ENCODE peak calls at places on chromosomes 3 and 15, in six cellular contexts. T is suprapubic skin, B is heart right ventricle, L is tibial artery, H is GM20000, R is NB4. D is an unnamed sample.

GRCh38 chr15:78097667-78098066 is 5.3 kb downstream of the SH2D7 start:
- DNase-seq in H (no peak), T (peak), R (peak), L (no peak), B (no peak), D (no peak)

GRCh38 chr3:177318559-177318958 is 121.3 kb upstream of the TBL1XR1 start:
- DNase-seq in R (no peak), B (no peak), H (no peak), L (no peak), T (no peak), D (no peak)

GRCh38 chr3:5635746-5636145 is 448.2 kb downstream of the EDEM1 start:
- DNase-seq in R (no peak), H (no peak), B (no peak), L (no peak), T (no peak), D (no peak)

GRCh38 chr15:68042156-68042854 is 11.8 kb upstream of the PIAS1 start:
- DNase-seq in H (no peak), R (no peak), B (no peak), L (no peak), T (no peak), D (no peak)

GRCh38 chr15:38189651-38190280 is 62.9 kb upstream of the SPRED1 start:
- DNase-seq in R (no peak), L (no peak), H (no peak), B (no peak), T (no peak), D (no peak)

GRCh38 chr3:184334470-184335158 is 2.8 kb upstream of the FAM131A start:
- DNase-seq in L (no peak), R (no peak), H (no peak), T (no peak), B (no peak), D (peak)

GRCh38 chr3:50345586-50345985 is at the start of gene ZMYND10:
- DNase-seq in T (no peak), L (no peak), H (peak), R (no peak), B (peak), D (peak)

GRCh38 chr3:169256027-169256426 is 407.5 kb downstream of the MECOM start:
- DNase-seq in B (no peak), H (no peak), R (no peak), L (no peak), T (no peak), D (no peak)

GRCh38 chr15:56817266-56817665 is 84.0 kb upstream of the ZNF280D start:
- DNase-seq in B (no peak), T (no peak), H (no peak), L (no peak), R (no peak), D (no peak)

GRCh38 chr3:151282921-151283320 is 4.6 kb upstream of the P2RY14 start:
- DNase-seq in H (peak), R (peak), T (no peak), L (no peak), B (no peak), D (no peak)

GRCh38 chr3:172596394-172596706 is 73.1 kb upstream of the TNFSF10 start:
- DNase-seq in L (no peak), R (no peak), B (no peak), H (no peak), T (no peak), D (no peak)

GRCh38 chr3:39137991-39138803 is 15.2 kb downstream of the CSRNP1 start:
- DNase-seq in B (no peak), R (no peak), H (no peak), L (peak), T (no peak), D (no peak)

GRCh38 chr3:141366285-141367037 is 1.8 kb upstream of the ZBTB38 start:
- DNase-seq in H (no peak), T (no peak), L (peak), B (peak), R (no peak), D (no peak)

GRCh38 chr3:106881177-106881576 is 496.1 kb upstream of the CCDC54 start:
- DNase-seq in L (no peak), T (no peak), H (no peak), R (no peak), B (no peak), D (no peak)

GRCh38 chr15:31297221-31297879 is 29.3 kb upstream of the KLF13 start:
- DNase-seq in R (no peak), L (no peak), H (no peak), B (no peak), T (no peak), D (no peak)

GRCh38 chr15:70509282-70510272 is 253.8 kb downstream of the UACA start:
- DNase-seq in B (no peak), R (peak), H (no peak), L (no peak), T (no peak), D (peak)

GRCh38 chr3:171011109-171011508 is 15.4 kb downstream of the SLC2A2 start:
- DNase-seq in T (no peak), H (no peak), B (no peak), R (no peak), L (no peak), D (no peak)
- TF ChIP-seq CTCF in T (no peak), H (no peak), B (no peak), R (no peak), L (no peak), D (no peak)

GRCh38 chr15:64842099-64842940 is 605 bp downstream of the PLEKHO2 start:
- DNase-seq in H (no peak), R (peak), B (peak), L (peak), T (no peak), D (peak)

GRCh38 chr15:64842986-64843561 is 1.4 kb downstream of the PLEKHO2 start:
- DNase-seq in T (peak), R (peak), L (peak), H (peak), B (peak), D (no peak)

GRCh38 chr15:64843996-64844395 is 2.3 kb downstream of the PLEKHO2 start:
- DNase-seq in L (no peak), R (no peak), B (no peak), T (no peak), H (no peak), D (no peak)

GRCh38 chr15:64844576-64845140 is 2.9 kb downstream of the PLEKHO2 start:
- DNase-seq in L (no peak), T (no peak), R (peak), H (no peak), B (no peak), D (peak)

GRCh38 chr15:64841258-64842098 is at the start of gene PLEKHO2:
- DNase-seq in L (peak), T (peak), H (peak), B (peak), R (peak), D (peak)
- TF ChIP-seq CTCF in L (peak), T (peak), H (peak), B (peak), R (peak), D (peak)

DNA sequence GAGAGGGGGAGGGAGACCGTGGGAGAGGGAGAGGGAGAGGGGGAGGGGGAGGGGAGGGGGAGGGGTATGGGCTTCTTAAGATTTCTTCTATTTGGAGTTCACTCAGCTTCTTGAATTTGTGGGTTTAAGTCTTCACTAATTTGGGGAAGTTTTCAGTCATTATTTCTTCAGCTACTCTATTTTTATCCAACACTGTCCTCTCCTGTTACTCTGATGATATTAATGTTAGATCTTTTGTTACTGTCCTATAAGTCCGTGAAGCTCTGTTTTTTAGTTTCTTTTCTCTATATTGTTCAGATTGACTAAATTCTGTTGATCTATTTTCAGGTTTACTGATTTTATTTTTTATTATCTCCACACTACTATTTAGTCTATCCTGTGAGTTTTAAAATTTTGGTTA is 351.5 kb upstream of the TPM1 start:
- DNase-seq in R (no peak), B (no peak), H (no peak), T (no peak), L (no peak), D (no peak)
- TF ChIP-seq CTCF in R (no peak), B (peak), H (no peak), T (no peak), L (no peak), D (no peak)

DNA sequence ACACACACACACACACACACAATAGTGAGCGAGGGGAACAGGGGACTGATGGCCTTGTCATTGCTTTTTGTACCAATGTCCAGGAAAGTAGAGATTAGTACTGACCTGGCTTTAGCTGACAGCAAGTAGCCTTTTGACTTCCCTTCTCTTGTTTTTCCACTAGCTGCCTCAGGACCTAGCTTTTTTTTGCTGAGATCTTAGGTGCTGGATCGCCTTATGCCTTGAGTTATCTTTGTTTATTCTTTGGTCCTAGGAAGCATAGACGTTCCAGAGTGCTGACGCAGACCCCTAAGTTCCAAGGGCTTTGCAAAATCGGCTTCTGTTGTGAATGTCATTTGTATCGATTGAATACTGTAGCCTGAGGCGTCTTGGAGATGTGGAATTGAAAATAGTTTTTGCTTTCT is at the start of gene UTS2B:
- DNase-seq in B (peak), T (no peak), H (no peak), R (no peak), L (no peak), D (no peak)
- TF ChIP-seq CTCF in B (no peak), T (no peak), H (no peak), R (no peak), L (no peak), D (no peak)

DNA sequence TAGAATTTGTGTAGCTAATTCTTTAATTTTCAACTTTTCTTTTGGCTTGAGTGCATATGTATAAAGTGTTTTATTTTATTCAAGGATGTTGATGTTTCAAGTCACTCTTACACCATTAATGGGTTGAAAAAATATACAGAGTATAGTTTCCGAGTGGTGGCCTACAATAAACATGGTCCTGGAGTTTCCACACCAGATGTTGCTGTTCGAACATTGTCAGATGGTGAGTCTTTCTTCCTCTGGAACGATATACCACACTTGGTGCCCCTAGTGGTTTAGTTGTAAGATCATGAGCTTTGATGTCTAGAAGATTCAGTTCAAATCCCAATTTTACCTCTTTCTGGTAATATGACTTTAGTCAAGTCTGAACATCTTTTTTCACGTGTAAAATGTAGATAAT is 119.3 kb downstream of the HCN4 start:
- DNase-seq in B (no peak), R (no peak), L (no peak), T (no peak), H (no peak), D (no peak)
- TF ChIP-seq CTCF in B (no peak), R (no peak), L (no peak), T (no peak), H (no peak), D (no peak)

GRCh38 chr3:123445702-123446101 is 3.2 kb downstream of the ADCY5 start:
- DNase-seq in T (no peak), R (no peak), H (no peak), L (no peak), B (no peak), D (no peak)

GRCh38 chr3:123442908-123443307 is 6.0 kb downstream of the ADCY5 start:
- DNase-seq in T (no peak), H (no peak), R (no peak), B (no peak), L (no peak), D (no peak)

GRCh38 chr3:123446210-123446609 is 2.7 kb downstream of the ADCY5 start:
- DNase-seq in H (no peak), R (no peak), L (no peak), B (no peak), T (no peak), D (no peak)

GRCh38 chr3:123444023-123444422 is 4.9 kb downstream of the ADCY5 start:
- DNase-seq in R (no peak), T (no peak), L (no peak), B (peak), H (no peak), D (no peak)

GRCh38 chr3:123444744-123445143 is 4.1 kb downstream of the ADCY5 start:
- DNase-seq in B (no peak), R (no peak), L (no peak), T (no peak), H (no peak), D (no peak)
- TF ChIP-seq CTCF in B (no peak), R (no peak), L (peak), T (no peak), H (no peak), D (peak)

DNA sequence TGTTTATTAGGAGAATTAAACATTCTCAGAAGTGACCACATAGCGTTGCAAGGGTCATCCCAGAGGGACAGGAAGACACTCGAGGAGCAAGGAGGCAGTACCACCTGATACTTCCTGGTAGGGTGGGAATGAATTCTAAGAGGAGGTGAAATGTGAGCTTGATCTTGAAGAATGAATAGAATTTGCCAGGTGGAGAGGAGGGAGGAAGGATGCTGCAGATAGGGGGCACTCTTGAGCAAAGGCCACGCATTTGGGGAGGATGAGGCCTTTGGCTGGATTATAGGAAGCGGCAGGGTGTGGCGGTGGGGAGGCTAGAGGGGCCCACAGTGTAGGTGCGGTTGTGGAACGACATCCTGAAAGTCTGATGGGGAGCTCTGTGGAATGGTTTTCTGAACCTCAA is 33.5 kb downstream of the CHCHD6 start:
- DNase-seq in B (no peak), T (no peak), L (no peak), H (no peak), R (no peak), D (no peak)
- TF ChIP-seq CTCF in B (no peak), T (no peak), L (no peak), H (no peak), R (peak), D (no peak)

DNA sequence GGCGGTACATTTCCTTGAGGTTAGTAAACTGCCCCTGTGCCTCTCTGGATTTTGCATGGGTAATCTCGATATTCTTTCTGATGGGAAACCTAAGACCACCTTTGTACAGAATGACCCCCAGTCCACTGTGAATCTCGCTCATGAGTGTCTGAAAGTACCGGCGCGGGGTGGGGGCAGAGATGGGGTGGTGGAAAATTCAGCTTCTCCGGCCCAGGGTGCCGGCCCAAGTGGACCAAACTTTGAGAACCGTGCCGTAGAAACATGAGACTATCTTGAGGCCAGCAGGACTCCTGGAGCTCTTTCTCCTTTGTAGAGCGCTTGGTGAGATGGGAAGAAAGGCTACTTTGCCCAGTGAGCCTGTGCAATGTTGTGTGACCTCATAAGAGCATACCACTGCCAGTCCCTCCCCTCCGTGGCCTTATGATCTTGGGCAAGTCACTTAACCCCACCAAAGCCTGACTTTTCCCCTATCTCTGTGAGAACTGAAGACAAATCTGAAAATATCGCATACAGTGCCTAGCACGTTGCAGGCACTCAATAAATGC is 40.3 kb upstream of the VEPH1 start:
- DNase-seq in B (no peak), R (no peak), H (no peak), L (no peak), T (no peak), D (no peak)
- TF ChIP-seq CTCF in B (no peak), R (no peak), H (no peak), L (no peak), T (no peak), D (no peak)

D was measured in activated CD8-positive, alpha-beta T cell treated with anti-CD3 and anti-CD28 coated beads for 36 hours.